ENCODE peak calls at places on chromosomes 1 and 21, in ten cellular contexts. U, S, W, L, N, Y, G, O, D and C are unnamed samples.

GRCh38 chr1:51341876-51342496 is 11.6 kb upstream of the TTC39A start:
- DNase-seq in G (no peak), Y (no peak), O (no peak), S (no peak), U (no peak), L (no peak), W (peak), N (no peak), D (no peak), C (no peak)

GRCh38 chr1:9866836-9867235 is 43.1 kb upstream of the CLSTN1 start:
- DNase-seq in G (no peak), U (no peak), N (no peak), W (no peak), Y (no peak), D (no peak), S (no peak), L (no peak), O (no peak), C (no peak)

GRCh38 chr1:5490640-5491039 is 501.6 kb downstream of the NPHP4 start:
- DNase-seq in W (no peak), Y (no peak), D (no peak), L (no peak), S (no peak), O (no peak), N (no peak), G (no peak), U (no peak), C (no peak)

GRCh38 chr1:43267818-43268425 is 1.9 kb upstream of the TMEM125 start:
- DNase-seq in G (no peak), Y (no peak), O (no peak), U (no peak), D (no peak), L (no peak), N (no peak), W (no peak), S (no peak), C (no peak)

GRCh38 chr1:38784452-38785284 is 74.9 kb downstream of the RRAGC start:
- DNase-seq in Y (no peak), D (no peak), U (no peak), G (no peak), L (no peak), W (no peak), S (no peak), O (no peak), N (no peak), C (no peak)

GRCh38 chr1:215001419-215002021 is 81.0 kb upstream of the KCNK2 start:
- DNase-seq in L (no peak), S (no peak), O (no peak), G (no peak), D (no peak), N (no peak), Y (no peak), W (peak), U (no peak), C (no peak)

GRCh38 chr1:2640626-2641025 is 7.8 kb upstream of the MMEL1 start:
- DNase-seq in U (no peak), O (no peak), D (no peak), N (no peak), S (no peak), Y (no peak), G (no peak), L (no peak), W (no peak), C (no peak)

GRCh38 chr21:20882462-20883415 is 115.5 kb upstream of the NCAM2 start:
- DNase-seq in S (no peak), L (peak), D (peak), O (peak), G (no peak), W (peak), N (no peak), U (peak), Y (no peak), C (no peak)

GRCh38 chr1:60227581-60228252 is 154.1 kb upstream of the C1orf87 start:
- DNase-seq in L (no peak), G (no peak), N (no peak), S (no peak), W (no peak), O (no peak), Y (no peak), D (no peak), U (no peak), C (no peak)

GRCh38 chr1:231334079-231334666 is 3.5 kb downstream of the EXOC8 start:
- DNase-seq in S (no peak), N (no peak), Y (no peak), O (no peak), W (no peak), D (no peak), U (no peak), G (no peak), L (no peak), C (no peak)

GRCh38 chr1:1312450-1313314 is 4.3 kb downstream of the PUSL1 start:
- DNase-seq in L (no peak), W (no peak), G (no peak), U (no peak), O (no peak), Y (no peak), S (no peak), D (no peak), N (no peak), C (no peak)

GRCh38 chr1:165854101-165854845 is 26.9 kb downstream of the UCK2 start:
- DNase-seq in L (peak), Y (no peak), W (peak), O (peak), D (no peak), U (no peak), S (no peak), G (no peak), N (no peak), C (no peak)

GRCh38 chr1:96220644-96221043 is 500.9 kb upstream of the PTBP2 start:
- DNase-seq in N (no peak), D (no peak), W (no peak), L (no peak), Y (no peak), S (no peak), U (no peak), G (no peak), O (no peak), C (no peak)

GRCh38 chr21:38945536-38946245 is 140.0 kb downstream of the ETS2 start:
- DNase-seq in S (no peak), N (no peak), U (no peak), G (no peak), Y (no peak), W (no peak), O (no peak), D (no peak), L (peak), C (no peak)